ENCODE peak calls at places on chromosomes 6 and 20, in five cellular contexts. R, E, A, S and J are unnamed samples.

GRCh38 chr20:50149481-50150254 is 3.9 kb downstream of the PEDS1 start:
- DNase-seq in E (no peak), R (no peak), A (no peak), S (no peak), J (no peak)

GRCh38 chr6:7615611-7616383 is 25.8 kb downstream of the SNRNP48 start:
- DNase-seq in S (no peak), R (no peak), A (peak; percentile 32), E (peak; percentile 71), J (peak; percentile 41)

GRCh38 chr6:64330694-64331309 is 695.2 kb downstream of the PHF3 start:
- DNase-seq in E (peak; percentile 60), A (peak; percentile 27), R (no peak), S (peak; percentile 51), J (peak; percentile 20)

GRCh38 chr20:62310757-62311121 is 7.9 kb downstream of the ADRM1 start:
- DNase-seq in R (no peak), S (no peak), A (no peak), E (no peak), J (no peak)

GRCh38 chr6:7640607-7641577 is 50.9 kb downstream of the SNRNP48 start:
- DNase-seq in E (peak; percentile 90), A (no peak), R (peak; percentile 26), S (peak; percentile 43), J (no peak)

GRCh38 chr20:25025986-25026605 is 31.8 kb downstream of the ACSS1 start:
- DNase-seq in R (no peak), S (no peak), A (no peak), E (no peak), J (no peak)

GRCh38 chr20:59403261-59403961 is 103.0 kb downstream of the EDN3 start:
- DNase-seq in E (no peak), A (peak; percentile 25), R (no peak), S (no peak), J (no peak)

GRCh38 chr20:1206749-1207148 is 3.5 kb downstream of the C20orf202 start:
- DNase-seq in S (no peak), E (no peak), R (no peak), A (no peak), J (no peak)

GRCh38 chr6:52612336-52613096 is 35.7 kb upstream of the TRAM2 start:
- DNase-seq in E (no peak), R (no peak), S (no peak), A (no peak), J (no peak)

GRCh38 chr6:134315189-134315588 is 2.7 kb downstream of the SGK1 start:
- DNase-seq in S (no peak), E (no peak), R (no peak), A (no peak), J (no peak)

GRCh38 chr6:116974942-116975341 is 97.9 kb downstream of the RFX6 start:
- DNase-seq in A (no peak), E (no peak), R (no peak), S (no peak), J (no peak)

GRCh38 chr6:137819740-137820139 is 47.3 kb upstream of the TNFAIP3 start:
- DNase-seq in A (no peak), S (no peak), E (no peak), R (no peak), J (no peak)

GRCh38 chr6:125818225-125818657 is 27.5 kb downstream of the NCOA7 start:
- DNase-seq in E (no peak), R (peak; percentile 17), A (no peak), S (no peak), J (no peak)

GRCh38 chr6:12173670-12174069 is 116.5 kb upstream of the EDN1 start:
- DNase-seq in R (no peak), S (no peak), A (no peak), E (no peak), J (no peak)

GRCh38 chr6:33426590-33427563 is 7.0 kb downstream of the SYNGAP1 start:
- DNase-seq in S (no peak), A (no peak), E (no peak), R (no peak), J (no peak)

GRCh38 chr6:10583509-10583908 is 62.4 kb downstream of the GCNT2 start:
- DNase-seq in E (no peak), A (no peak), R (no peak), S (no peak), J (no peak)

GRCh38 chr6:29656798-29657197 is at the start of gene MOG:
- DNase-seq in R (no peak), A (no peak), S (no peak), E (no peak), J (no peak)

GRCh38 chr20:48850681-48851299 is 23.0 kb upstream of the PREX1 start:
- DNase-seq in S (no peak), R (no peak), A (no peak), E (no peak), J (no peak)

GRCh38 chr6:31655349-31656237 is at the start of gene APOM:
- DNase-seq in S (no peak), E (no peak), R (no peak), A (no peak), J (no peak)

GRCh38 chr20:48574383-48574782 is 253.4 kb downstream of the PREX1 start:
- DNase-seq in R (no peak), E (peak; percentile 14), S (no peak), A (no peak), J (no peak)

GRCh38 chr6:124882580-124883393 is 79.5 kb upstream of the RNF217 start:
- DNase-seq in E (peak; percentile 54), A (no peak), S (no peak), R (no peak), J (peak; percentile 4)

GRCh38 chr20:7240490-7240889 is 473.0 kb downstream of the BMP2 start:
- DNase-seq in R (no peak), E (no peak), A (no peak), S (no peak), J (no peak)

GRCh38 chr20:59648720-59649119 is 44.4 kb downstream of the PHACTR3 start:
- DNase-seq in A (no peak), S (no peak), R (no peak), E (no peak), J (no peak)

GRCh38 chr20:33757046-33757445 is 25.2 kb downstream of the ZNF341 start:
- DNase-seq in S (no peak), A (no peak), E (no peak), R (no peak), J (no peak)

GRCh38 chr6:126210398-126211075 is 129.4 kb upstream of the CENPW start:
- DNase-seq in A (no peak), R (no peak), S (no peak), E (peak; percentile 52), J (no peak)

GRCh38 chr6:164097557-164098398 is 683.3 kb downstream of the QKI start:
- DNase-seq in R (no peak), A (no peak), S (no peak), E (peak; percentile 73), J (peak; percentile 68)

GRCh38 chr6:157831424-157832249 is 8.6 kb downstream of the SNX9 start:
- DNase-seq in E (peak; percentile 33), S (no peak), A (no peak), R (no peak), J (peak; percentile 29)

GRCh38 chr20:40640667-40641066 is 48.4 kb downstream of the MAFB start:
- DNase-seq in R (no peak), S (no peak), A (no peak), E (no peak), J (no peak)

GRCh38 chr6:47977314-47977713 is 133.7 kb downstream of the PTCHD4 start:
- DNase-seq in E (no peak), A (no peak), R (no peak), S (no peak), J (no peak)

GRCh38 chr20:34979366-34980153 is 23.9 kb downstream of the MYH7B start:
- DNase-seq in S (no peak), E (no peak), A (no peak), R (no peak), J (no peak)

GRCh38 chr6:143514996-143515760 is 3.7 kb upstream of the FUCA2 start:
- DNase-seq in S (no peak), A (no peak), E (peak; percentile 25), R (no peak), J (no peak)

GRCh38 chr6:11711644-11711993 is 67.0 kb downstream of the ADTRP start:
- DNase-seq in E (peak; percentile 12), A (no peak), S (peak; percentile 37), R (no peak), J (no peak)

GRCh38 chr6:53326372-53327016 is 22.3 kb downstream of the ELOVL5 start:
- DNase-seq in S (peak; percentile 92), R (peak; percentile 99), A (peak; percentile 74), E (peak; percentile 94), J (peak; percentile 98)

DNA sequence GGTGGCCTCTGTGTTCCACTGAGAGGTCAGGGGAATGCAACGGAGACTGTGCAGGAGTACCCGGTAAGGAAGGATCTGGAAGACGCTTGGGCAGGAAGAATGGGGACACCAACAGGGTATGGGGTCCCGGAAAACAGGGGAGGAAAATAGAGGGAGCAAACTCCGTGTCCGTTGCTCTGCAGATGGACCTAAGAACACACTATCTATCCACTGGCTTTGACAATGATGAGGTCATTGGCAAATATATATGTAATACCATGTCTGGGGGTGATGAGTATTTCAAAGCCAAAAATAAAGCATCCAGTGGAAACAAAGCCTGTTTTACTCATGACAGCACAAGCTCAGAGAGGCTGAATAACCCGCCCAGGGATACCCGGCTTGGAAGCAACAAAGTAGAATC is 80.2 kb downstream of the BMP7 start:
- DNase-seq in E (no peak), A (no peak), R (no peak), S (no peak), J (no peak)
- H3K4me3 ChIP-seq in E (no peak overlapping the region), A (no peak overlapping the region), R (no peak overlapping the region), S (no peak overlapping the region), J (no peak overlapping the region)

GRCh38 chr6:152749336-152749735 is 1.3 kb upstream of the VIP start:
- DNase-seq in A (no peak), S (no peak), E (no peak), R (no peak), J (no peak)

GRCh38 chr6:152746172-152746553 is 4.4 kb upstream of the VIP start:
- DNase-seq in E (peak; percentile 20), S (no peak), A (no peak), R (no peak), J (no peak)

GRCh38 chr6:152745509-152746171 is 5.0 kb upstream of the VIP start:
- DNase-seq in E (no peak), S (no peak), R (no peak), A (no peak), J (no peak)

GRCh38 chr6:152750694-152751093 is at the start of gene VIP:
- DNase-seq in E (peak; percentile 36), R (no peak), S (no peak), A (no peak), J (peak; percentile 35)

DNA sequence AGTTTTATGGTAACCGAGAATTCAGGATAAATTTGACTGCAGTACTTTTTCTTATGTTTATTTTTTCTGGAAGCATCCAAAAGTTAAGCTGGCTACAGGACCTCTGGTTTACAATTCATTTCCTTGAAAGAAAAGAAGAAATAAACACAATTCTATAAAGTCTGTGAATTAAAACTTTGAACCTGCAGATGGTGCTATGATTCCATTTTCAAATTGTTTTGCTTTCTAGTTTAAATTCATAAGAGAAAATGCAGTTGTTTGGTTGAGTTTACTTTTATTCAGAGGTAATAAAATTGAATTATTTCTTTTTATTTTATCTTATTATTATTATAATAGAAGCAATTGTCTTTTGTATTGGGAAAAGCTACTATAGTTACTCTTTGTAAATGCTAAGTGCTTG is 1.8 kb upstream of the VIP start:
- DNase-seq in E (peak; percentile 29), S (no peak), A (no peak), R (no peak), J (no peak)
- TF ChIP-seq CTCF in E (peak; percentile 22), S (peak; percentile 30), A (no peak), R (peak; percentile 3), J (no peak)

GRCh38 chr6:148533309-148534107 is 190.9 kb downstream of the SASH1 start:
- DNase-seq in A (no peak), E (no peak), R (no peak), S (no peak), J (no peak)
- H3K4me3 ChIP-seq in A (no peak overlapping the region), E (no peak overlapping the region), R (no peak overlapping the region), S (no peak overlapping the region), J (no peak overlapping the region)

GRCh38 chr6:154289818-154290508 is 66.6 kb downstream of the IPCEF1 start:
- DNase-seq in E (no peak), R (no peak), A (no peak), S (no peak), J (no peak)
- TF ChIP-seq CTCF in E (no peak), R (no peak), A (no peak), S (no peak), J (no peak)